ENCODE peak calls at places on chromosomes 13 and 19, in six cellular contexts. E is CD8-positive, alpha-beta T cell; O is tibial nerve; K is upper lobe of right lung; A is endodermal cell; M is left lung. P is an unnamed sample.

GRCh38 chr19:46902402-46902766 is 41.6 kb downstream of the ARHGAP35 start:
- DNase-seq in E (no peak), M (no peak), O (no peak), A (peak; percentile 36), K (no peak), P (no peak)

GRCh38 chr13:83121904-83122303 is 760.4 kb downstream of the SLITRK1 start:
- DNase-seq in O (no peak), K (no peak), A (no peak), M (no peak), E (no peak), P (no peak)

GRCh38 chr13:88979465-88980180 is 1308.5 kb downstream of the SLITRK5 start:
- DNase-seq in M (no peak), E (no peak), O (no peak), A (no peak), K (no peak), P (no peak)

GRCh38 chr13:41365636-41366035 is 54.6 kb downstream of the NAA16 start:
- DNase-seq in E (no peak), M (no peak), K (no peak), A (no peak), O (no peak), P (peak; percentile 66)

GRCh38 chr19:3554254-3555083 is 2.9 kb downstream of the MFSD12 start:
- DNase-seq in E (peak; percentile 67), A (no peak), O (no peak), K (no peak), M (no peak), P (no peak)

GRCh38 chr19:17125728-17126677 is 50.4 kb downstream of the MYO9B start:
- DNase-seq in O (no peak), E (peak; percentile 89), K (peak; percentile 86), A (no peak), M (peak; percentile 92), P (no peak)

GRCh38 chr19:31548941-31549340 is 199.7 kb upstream of the TSHZ3 start:
- DNase-seq in K (no peak), M (no peak), O (no peak), E (no peak), A (peak; percentile 72), P (no peak)

GRCh38 chr19:54317965-54318240 is 4.9 kb upstream of the LILRA5 start:
- DNase-seq in M (no peak), E (no peak), O (no peak), K (no peak), A (no peak), P (no peak)

GRCh38 chr13:54484166-54484565 is 1455.6 kb downstream of the OLFM4 start:
- DNase-seq in M (no peak), E (no peak), K (no peak), A (no peak), O (no peak), P (no peak)

GRCh38 chr19:12075538-12076139 is 11.1 kb downstream of the ZNF844 start:
- DNase-seq in E (no peak), A (no peak), O (no peak), M (no peak), K (no peak), P (no peak)

GRCh38 chr13:44620057-44620456 is 43.9 kb upstream of the TSC22D1 start:
- DNase-seq in K (no peak), M (no peak), O (no peak), E (no peak), A (no peak), P (no peak)

GRCh38 chr13:106177146-106177545 is 358.3 kb downstream of the EFNB2 start:
- DNase-seq in K (no peak), M (no peak), O (no peak), A (no peak), E (no peak), P (no peak)

GRCh38 chr19:36916991-36917390 is 859 bp downstream of the ZNF568 start:
- DNase-seq in K (no peak), M (no peak), A (peak; percentile 39), O (no peak), E (no peak), P (peak; percentile 1)

GRCh38 chr13:71587778-71588177 is 279.2 kb downstream of the DACH1 start:
- DNase-seq in O (no peak), E (no peak), K (no peak), M (no peak), A (no peak), P (no peak)

GRCh38 chr13:110233682-110234280 is 73.2 kb downstream of the COL4A1 start:
- DNase-seq in A (peak; percentile 15), K (no peak), E (no peak), M (no peak), O (no peak), P (no peak)

GRCh38 chr13:98751397-98752110 is 918 bp downstream of the SLC15A1 start:
- DNase-seq in K (no peak), O (no peak), E (no peak), M (no peak), A (peak; percentile 83), P (no peak)
- H3K4me3 ChIP-seq in K (peak overlapping the region; percentile 40), O (no peak overlapping the region), E (no peak overlapping the region), M (peak overlapping the region; percentile 5), A (peak overlapping the region; percentile 62), P (peak overlapping the region; percentile 16)

GRCh38 chr19:15550847-15551182 is 42.5 kb downstream of the CYP4F22 start:
- DNase-seq in K (no peak), A (peak; percentile 59), M (no peak), E (no peak), O (no peak), P (no peak)
- TF ChIP-seq CTCF in K (no peak), A (no peak), M (no peak), E (no peak), O (no peak), P (no peak)

DNA sequence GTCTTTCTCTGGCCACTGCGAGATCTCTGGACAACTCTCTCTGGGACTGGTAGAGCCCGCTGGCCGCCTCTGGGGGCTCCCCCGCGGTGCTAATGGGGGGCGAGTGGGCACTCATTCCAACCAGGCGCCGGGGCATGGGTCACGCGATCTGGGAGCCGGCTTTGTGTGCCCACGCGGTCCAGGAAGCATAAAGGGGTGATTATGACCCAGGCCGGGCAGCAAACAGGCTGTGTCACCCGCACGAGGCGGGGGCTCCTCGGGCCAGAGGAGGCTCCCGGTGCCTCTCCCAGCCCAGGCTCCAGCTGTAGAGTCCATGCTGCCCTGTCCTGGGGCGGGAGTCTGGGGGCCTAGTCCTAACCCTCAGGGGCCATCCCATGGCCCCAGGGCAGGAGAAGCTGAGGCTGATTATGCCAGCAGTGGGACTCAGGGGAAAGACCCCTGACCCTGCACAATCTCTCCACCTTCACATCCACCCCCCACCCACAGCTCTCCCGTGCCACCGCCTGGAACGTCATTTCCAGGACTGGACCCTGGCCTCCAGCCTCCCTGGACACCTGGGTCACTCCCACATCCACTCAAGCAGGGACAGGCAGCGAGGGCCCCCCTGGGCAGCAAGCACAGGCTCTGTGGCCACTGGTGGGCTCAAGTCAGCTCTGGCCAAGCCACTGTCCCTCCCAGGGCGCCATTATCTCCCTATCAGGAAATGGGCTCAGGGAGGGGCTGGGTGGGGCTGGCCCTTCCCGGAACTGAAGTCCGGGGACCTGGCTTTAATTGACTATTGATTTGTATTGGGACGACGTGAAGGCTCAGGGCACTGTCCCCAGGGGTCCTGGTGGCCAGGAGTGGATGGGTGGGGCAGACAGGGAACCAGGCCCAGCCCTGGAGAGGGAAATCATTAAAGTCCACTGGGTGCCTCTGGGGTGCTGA is 50.0 kb downstream of the PTPRS start:
- DNase-seq in M (no peak), A (no peak), E (no peak), K (no peak), O (no peak), P (no peak)
- H3K36me3 ChIP-seq in M (no peaks in the 10 kb centered on the region), A (peaks cover 8% of the 10 kb centered on the region), E (no peaks in the 10 kb centered on the region), K (no peaks in the 10 kb centered on the region), O (no peaks in the 10 kb centered on the region), P (peaks cover 3% of the 10 kb centered on the region)

GRCh38 chr19:58571575-58571947 is 1.6 kb downstream of the MZF1 start:
- DNase-seq in O (peak; percentile 8), E (no peak), M (no peak), K (peak; percentile 41), A (no peak), P (no peak)
- H3K4me3 ChIP-seq in O (no peak overlapping the region), E (no peak overlapping the region), M (no peak overlapping the region), K (no peak overlapping the region), A (peak overlapping the region; percentile 90), P (no peak overlapping the region)

P was measured in BJ.